ENCODE peak calls at places on chromosomes 7 and 10, in seven cellular contexts. K, J, N, G, X, L and H are unnamed samples.

GRCh38 chr7:99409192-99409572 is 413 bp downstream of the BUD31 start:
- DNase-seq in K (peak), J (no peak), N (no peak), G (no peak), X (no peak), L (no peak), H (no peak)

GRCh38 chr7:159004411-159004810 is 140.3 kb downstream of the VIPR2 start:
- DNase-seq in K (peak), J (no peak), N (no peak), G (no peak), X (peak), L (no peak), H (no peak)

GRCh38 chr10:61024801-61025201 is 80.8 kb upstream of the RHOBTB1 start:
- DNase-seq in K (no peak), J (no peak), N (peak), G (no peak), X (no peak), L (peak), H (no peak)

GRCh38 chr7:80661729-80662128 is 23.3 kb downstream of the CD36 start:
- DNase-seq in K (no peak), J (no peak), N (no peak), G (no peak), X (no peak), L (no peak), H (no peak)

GRCh38 chr7:132404261-132404660 is 172.0 kb downstream of the PLXNA4 start:
- DNase-seq in K (no peak), J (no peak), N (no peak), G (no peak), X (no peak), L (no peak), H (no peak)

GRCh38 chr7:69599211-69599878 is 1.1 kb downstream of the AUTS2 start:
- DNase-seq in K (no peak), J (peak), N (peak), G (peak), X (no peak), L (no peak), H (no peak)

GRCh38 chr7:92276486-92276885 is 30.7 kb downstream of the ANKIB1 start:
- DNase-seq in K (no peak), J (no peak), N (no peak), G (no peak), X (no peak), L (no peak), H (no peak)

GRCh38 chr7:134126126-134126525 is 1.0 kb upstream of the LRGUK start:
- DNase-seq in K (no peak), J (no peak), N (no peak), G (no peak), X (no peak), L (no peak), H (no peak)

GRCh38 chr7:55130554-55131198 is 111.9 kb downstream of the EGFR start:
- DNase-seq in K (peak), J (no peak), N (peak), G (no peak), X (no peak), L (peak), H (no peak)

GRCh38 chr7:22194633-22195273 is 162.2 kb downstream of the RAPGEF5 start:
- DNase-seq in K (no peak), J (peak), N (no peak), G (no peak), X (no peak), L (peak), H (no peak)

GRCh38 chr10:32650246-32650655 is 204.3 kb downstream of the CCDC7 start:
- DNase-seq in K (no peak), J (no peak), N (no peak), G (no peak), X (peak), L (no peak), H (no peak)

GRCh38 chr10:34859170-34859569 is 44.1 kb upstream of the PARD3 start:
- DNase-seq in K (no peak), J (no peak), N (no peak), G (no peak), X (no peak), L (no peak), H (no peak)

GRCh38 chr10:59064116-59064707 is 112.2 kb upstream of the PHYHIPL start:
- DNase-seq in K (no peak), J (no peak), N (no peak), G (no peak), X (no peak), L (no peak), H (no peak)

GRCh38 chr7:95725170-95725569 is 47.2 kb upstream of the DYNC1I1 start:
- DNase-seq in K (no peak), J (no peak), N (no peak), G (no peak), X (no peak), L (no peak), H (no peak)